ENCODE peak calls at places on chromosomes 12 and 14, in six cellular contexts. N is CD8-positive, alpha-beta memory T cell; P is CD8-positive, alpha-beta T cell; U is endodermal cell; B is psoas muscle; T is MM.1S. M is an unnamed sample. For H3K9me3, the result is how much of the 10 kb centered on the place peaks cover.

GRCh38 chr12:113674302-113674701 is 202.6 kb upstream of the LHX5 start:
- DNase-seq in B (no peak), U (no peak), P (no peak), T (no peak), N (no peak), M (no peak)

GRCh38 chr14:74275265-74275841 is 27.4 kb downstream of the ABCD4 start:
- DNase-seq in P (no peak), N (no peak), U (no peak), B (no peak), T (no peak), M (no peak)

GRCh38 chr12:90043264-90043663 is 334.6 kb upstream of the ATP2B1 start:
- DNase-seq in T (no peak), U (no peak), N (no peak), P (no peak), B (no peak), M (no peak)

GRCh38 chr14:31529053-31529452 is 32.2 kb upstream of the NUBPL start:
- DNase-seq in N (no peak), P (no peak), T (no peak), B (no peak), U (no peak), M (no peak)

GRCh38 chr14:92649934-92650545 is 98.4 kb downstream of the LGMN start:
- DNase-seq in N (peak), P (no peak), U (no peak), T (no peak), B (peak), M (no peak)

GRCh38 chr12:76704693-76705092 is 59.2 kb upstream of the ZDHHC17 start:
- DNase-seq in T (no peak), N (no peak), P (no peak), U (no peak), B (no peak), M (no peak)

GRCh38 chr12:80282761-80283160 is 161.3 kb upstream of the PTPRQ start:
- DNase-seq in N (no peak), P (no peak), U (no peak), T (no peak), B (no peak), M (no peak)

GRCh38 chr14:29243355-29243754 is 476.8 kb downstream of the FOXG1 start:
- DNase-seq in B (no peak), P (no peak), N (no peak), T (no peak), U (no peak), M (no peak)

GRCh38 chr12:32651151-32651955 is 27.7 kb upstream of the DNM1L start:
- DNase-seq in N (no peak), P (no peak), T (no peak), B (no peak), U (no peak), M (no peak)

GRCh38 chr14:103146141-103146709 is 23.0 kb downstream of the TNFAIP2 start:
- DNase-seq in N (no peak), P (no peak), U (no peak), T (no peak), B (no peak), M (no peak)

GRCh38 chr14:51224551-51224950 is 15.5 kb upstream of the TMX1 start:
- DNase-seq in U (no peak), T (no peak), B (no peak), P (no peak), N (no peak), M (no peak)

GRCh38 chr12:49651855-49652254 is 28.5 kb downstream of the PRPF40B start:
- DNase-seq in P (no peak), N (no peak), B (no peak), U (no peak), T (no peak), M (no peak)

GRCh38 chr12:71981149-71981548 is 42.5 kb downstream of the TPH2 start:
- DNase-seq in B (no peak), N (no peak), P (no peak), T (no peak), U (no peak), M (no peak)

GRCh38 chr12:90575995-90576394 is 379.0 kb downstream of the CCER1 start:
- DNase-seq in T (no peak), P (no peak), B (no peak), N (no peak), U (no peak), M (no peak)

GRCh38 chr12:116614194-116614885 is 55.2 kb downstream of the MAP1LC3B2 start:
- DNase-seq in P (no peak), N (no peak), B (no peak), U (no peak), T (no peak), M (no peak)

GRCh38 chr14:97350894-97351713 is 553.9 kb downstream of the VRK1 start:
- DNase-seq in U (no peak), T (peak), B (no peak), N (no peak), P (no peak), M (no peak)

GRCh38 chr12:59234391-59234790 is 314.1 kb upstream of the LRIG3 start:
- DNase-seq in P (no peak), N (no peak), B (no peak), T (no peak), U (peak), M (no peak)

GRCh38 chr12:75850751-75851462 is 180.7 kb downstream of the PHLDA1 start:
- DNase-seq in U (peak), P (no peak), T (no peak), N (no peak), B (no peak), M (no peak)

GRCh38 chr12:75177997-75178396 is 31.6 kb downstream of the KCNC2 start:
- DNase-seq in P (no peak), T (no peak), N (no peak), U (no peak), B (no peak), M (no peak)

GRCh38 chr12:51275088-51275487 is 4.9 kb upstream of the SMAGP start:
- DNase-seq in N (no peak), U (no peak), T (no peak), P (no peak), B (no peak), M (no peak)

GRCh38 chr12:1993871-1994371 is 10.3 kb downstream of the DCP1B start:
- DNase-seq in B (no peak), T (no peak), P (no peak), N (no peak), U (no peak), M (no peak)

GRCh38 chr12:117450186-117450585 is 88.8 kb upstream of the NOS1 start:
- DNase-seq in N (no peak), P (no peak), B (no peak), T (no peak), U (no peak), M (no peak)

GRCh38 chr14:36817071-36817930 is 155.6 kb downstream of the PAX9 start:
- DNase-seq in U (no peak), N (no peak), T (no peak), P (no peak), B (no peak), M (no peak)

GRCh38 chr14:105891221-105891602 is 364.8 kb downstream of the TMEM121 start:
- DNase-seq in N (no peak), T (no peak), B (no peak), U (peak), P (no peak), M (no peak)

GRCh38 chr14:105888784-105889665 is 362.6 kb downstream of the TMEM121 start:
- DNase-seq in T (no peak), N (no peak), U (peak), B (peak), P (no peak), M (peak)

GRCh38 chr14:105891631-105892452 is 365.5 kb downstream of the TMEM121 start:
- DNase-seq in T (no peak), N (no peak), B (peak), U (peak), P (no peak), M (peak)

GRCh38 chr14:105889666-105890473 is 363.5 kb downstream of the TMEM121 start:
- DNase-seq in N (no peak), P (no peak), U (peak), T (no peak), B (peak), M (peak)

GRCh38 chr14:105890474-105891220 is 364.3 kb downstream of the TMEM121 start:
- DNase-seq in N (no peak), U (peak), T (no peak), B (peak), P (no peak), M (no peak)
- H3K9me3 ChIP-seq in N (under half), U (under half), T (under half), B (under half), P (under half), M (under half)

DNA sequence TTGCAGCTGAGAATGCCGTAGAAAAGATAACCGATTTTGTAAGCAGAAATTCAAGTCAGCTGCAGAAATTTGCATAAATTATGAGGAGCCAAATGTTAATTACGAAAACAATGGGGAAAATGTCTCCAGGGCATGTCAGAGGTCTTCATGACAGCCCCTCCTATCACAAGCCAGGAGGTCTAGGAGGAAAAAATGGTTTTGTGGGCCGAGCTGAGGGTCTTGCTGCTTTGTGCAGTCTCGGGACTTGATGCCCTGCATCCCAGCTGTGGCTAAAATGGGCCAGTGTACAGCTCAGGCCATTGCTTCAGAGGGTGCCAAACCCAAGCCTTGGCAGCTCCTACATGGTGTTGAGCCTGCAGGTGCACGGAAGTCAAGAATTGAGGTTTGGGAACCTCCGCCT is 131.2 kb upstream of the PDE3A start:
- DNase-seq in P (no peak), B (no peak), T (no peak), U (no peak), N (no peak), M (no peak)
- H3K9me3 ChIP-seq in P (under half), B (under half), T (under half), U (under half), N (under half), M (under half)

DNA sequence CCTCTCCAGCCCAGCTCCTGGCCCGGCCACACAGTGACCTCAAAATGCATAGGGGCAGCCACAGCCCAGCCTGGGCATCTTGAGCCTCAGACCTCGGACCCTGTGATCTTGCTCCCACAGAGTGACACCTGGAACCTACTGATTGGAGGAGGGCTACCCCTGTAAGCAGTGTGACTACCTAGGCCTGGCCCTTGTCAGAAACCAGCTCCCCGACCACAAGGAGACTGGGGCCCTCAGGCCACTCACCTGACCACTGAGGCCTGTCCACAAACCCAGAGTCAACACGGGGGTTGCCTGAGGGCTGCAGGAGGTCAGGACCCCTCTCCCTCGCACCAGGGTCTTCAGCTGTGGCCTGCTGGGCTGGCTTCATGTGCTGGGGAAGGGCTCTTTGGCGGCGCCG is 9.0 kb downstream of the ANHX start:
- DNase-seq in T (no peak), N (no peak), P (no peak), U (peak), B (no peak), M (no peak)
- H3K9me3 ChIP-seq in T (under half), N (under half), P (under half), U (half or more), B (under half), M (under half)

GRCh38 chr12:11807453-11807852 is 158.0 kb downstream of the ETV6 start:
- DNase-seq in N (no peak), U (no peak), P (no peak), T (peak), B (no peak), M (no peak)
- H3K9me3 ChIP-seq in N (under half), U (under half), P (under half), T (under half), B (under half), M (under half)

DNA sequence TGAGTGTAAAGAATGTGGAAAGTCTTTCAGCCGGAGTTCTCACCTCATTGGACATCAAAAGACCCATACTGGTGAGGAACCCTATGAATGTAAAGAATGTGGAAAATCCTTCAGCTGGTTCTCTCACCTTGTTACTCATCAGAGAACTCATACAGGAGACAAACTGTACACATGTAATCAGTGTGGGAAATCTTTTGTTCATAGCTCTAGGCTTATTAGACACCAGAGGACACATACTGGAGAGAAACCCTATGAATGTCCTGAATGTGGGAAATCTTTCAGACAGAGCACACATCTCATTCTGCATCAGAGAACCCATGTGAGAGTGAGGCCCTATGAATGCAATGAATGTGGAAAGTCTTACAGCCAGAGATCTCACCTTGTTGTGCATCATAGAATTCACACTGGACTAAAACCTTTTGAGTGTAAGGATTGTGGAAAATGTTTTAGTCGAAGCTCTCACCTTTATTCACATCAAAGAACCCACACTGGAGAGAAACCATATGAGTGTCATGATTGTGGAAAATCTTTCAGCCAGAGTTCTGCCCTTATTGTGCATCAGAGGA is 25.1 kb upstream of the ZNF268 start:
- DNase-seq in N (no peak), T (no peak), B (no peak), U (no peak), P (no peak), M (no peak)
- H3K9me3 ChIP-seq in N (half or more), T (under half), B (half or more), U (half or more), P (half or more), M (under half)

DNA sequence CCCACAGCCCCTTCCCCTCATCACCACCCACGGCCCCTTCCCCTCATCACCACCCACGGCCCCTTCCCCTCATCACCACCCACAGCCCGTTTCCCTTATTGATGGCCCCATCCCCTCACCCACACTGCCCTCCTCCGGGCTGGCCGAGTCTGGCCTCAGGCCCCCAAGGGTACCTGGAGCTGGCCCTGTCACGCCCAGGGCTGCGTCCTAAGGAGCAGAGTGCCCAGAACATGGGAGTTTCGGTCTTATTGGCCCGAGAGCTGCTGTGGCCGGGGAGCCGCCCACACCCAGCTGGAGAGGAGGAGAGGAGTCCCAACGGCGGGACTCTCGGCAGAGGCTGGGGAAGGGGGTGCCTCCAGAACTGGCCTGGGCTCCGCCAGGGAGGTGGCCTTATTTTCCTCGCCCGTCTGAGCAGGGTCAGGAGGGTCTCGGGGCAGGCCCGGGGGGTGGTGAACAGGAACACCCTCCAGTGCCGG is 182.3 kb downstream of the KIF26A start:
- DNase-seq in U (peak), T (no peak), P (no peak), B (no peak), N (no peak), M (no peak)
- H3K9me3 ChIP-seq in U (under half), T (under half), P (under half), B (under half), N (under half), M (under half)

GRCh38 chr14:106134901-106135300 is 608.5 kb downstream of the TMEM121 start:
- DNase-seq in T (no peak), B (no peak), P (no peak), N (no peak), U (no peak), M (no peak)

GRCh38 chr14:106129274-106129673 is 602.9 kb downstream of the TMEM121 start:
- DNase-seq in P (peak), N (peak), T (no peak), B (no peak), U (no peak), M (no peak)
- H3K9me3 ChIP-seq in P (under half), N (under half), T (under half), B (under half), U (half or more), M (under half)

GRCh38 chr14:105690671-105691070 is 164.3 kb downstream of the TMEM121 start:
- DNase-seq in U (peak), N (no peak), T (no peak), P (no peak), B (no peak), M (no peak)
- H3K9me3 ChIP-seq in U (under half), N (under half), T (under half), P (under half), B (under half), M (under half)

GRCh38 chr12:46743471-46743870 is 82.3 kb downstream of the SLC38A4 start:
- DNase-seq in T (no peak), P (no peak), B (no peak), U (no peak), N (no peak), M (no peak)
- H3K9me3 ChIP-seq in T (under half), P (under half), B (under half), U (under half), N (under half), M (under half)

DNA sequence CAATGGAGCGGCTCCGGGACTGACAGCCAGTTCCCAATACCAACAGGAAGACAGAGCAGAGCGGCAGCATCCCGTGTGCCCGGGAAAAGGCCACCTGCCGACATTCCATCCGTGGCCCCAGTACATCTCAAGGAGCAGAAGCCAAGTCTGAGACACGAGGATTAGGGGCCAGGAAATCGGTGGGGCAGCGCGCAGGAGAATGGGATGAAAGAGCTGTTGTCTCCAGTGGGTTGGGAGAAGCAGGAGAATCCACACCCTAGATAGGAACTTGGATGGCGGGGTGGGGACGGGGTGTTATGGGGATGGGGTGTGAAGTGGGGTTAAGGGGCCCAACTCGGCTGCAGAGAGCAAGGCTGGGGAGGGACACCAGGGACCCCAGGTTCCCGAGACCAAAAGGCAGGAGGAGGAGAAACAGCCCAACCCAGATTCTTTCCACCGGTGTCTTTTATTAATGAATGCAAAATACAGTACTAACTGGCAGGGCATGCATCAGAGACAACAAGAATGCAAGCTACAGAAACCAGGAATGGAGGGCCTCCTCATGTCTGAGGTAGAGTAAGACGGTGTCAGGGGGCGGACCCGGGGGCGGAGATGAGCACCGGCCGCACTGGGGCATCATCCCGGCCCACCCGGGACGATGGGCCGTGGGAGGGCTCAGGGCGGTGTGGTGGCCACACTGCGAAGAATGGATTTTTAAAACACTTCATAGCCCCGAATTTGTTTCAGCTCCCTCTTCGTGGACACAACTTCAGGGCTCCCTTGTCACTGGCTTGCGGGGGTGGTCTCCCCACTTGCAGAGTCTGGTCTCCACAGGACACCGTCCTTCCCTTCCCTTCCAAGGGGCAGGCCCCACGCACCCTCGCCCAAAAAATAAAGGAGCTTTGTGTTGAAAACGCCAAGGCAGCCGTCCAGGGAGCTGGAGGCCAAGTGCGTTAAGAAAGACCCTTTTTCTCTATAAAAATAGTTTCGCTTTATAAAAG is 50.2 kb downstream of the BEGAIN start:
- DNase-seq in T (no peak), U (peak), N (no peak), P (no peak), B (peak), M (peak)
- H3K9me3 ChIP-seq in T (under half), U (under half), N (under half), P (under half), B (under half), M (under half)